ENCODE peak calls at places on chromosomes 4 and X, in seven cellular contexts. R is foreskin fibroblast, L is endodermal cell, J is OCI-LY7, W is heart right ventricle, N is HCT116, U is BJ. B is an unnamed sample.
A peak's percentile ranks its signal among the peaks of the same experiment; 100 is the strongest.

GRCh38 chr4:56677673-56678072 is 3.4 kb downstream of the HOPX start:
- DNase-seq in R (no peak), L (no peak), J (no peak), W (no peak), N (no peak), U (no peak), B (no peak)

GRCh38 chr4:165464813-165465381 is 86.1 kb downstream of the CPE start:
- DNase-seq in R (peak; percentile 70), L (no peak), J (peak; percentile 55), W (no peak), N (no peak), U (no peak), B (no peak)

GRCh38 chr4:2574863-2575262 is 38.4 kb downstream of the FAM193A start:
- DNase-seq in R (no peak), L (no peak), J (no peak), W (no peak), N (no peak), U (no peak), B (no peak)

GRCh38 chrX:15751160-15751819 is 13.2 kb downstream of the CA5B start:
- DNase-seq in R (peak; percentile 46), L (no peak), J (no peak), W (no peak), N (no peak), U (peak; percentile 84), B (no peak)

GRCh38 chrX:11341274-11342256 is 48.4 kb downstream of the AMELX start:
- DNase-seq in R (peak; percentile 90), L (no peak), J (peak; percentile 20), W (peak; percentile 17), N (no peak), U (peak; percentile 44), B (peak; percentile 56)

GRCh38 chrX:20488473-20488872 is 221.8 kb upstream of the RPS6KA3 start:
- DNase-seq in R (no peak), L (no peak), J (no peak), W (no peak), N (no peak), U (no peak), B (no peak)

GRCh38 chr4:175954685-175955084 is 111.0 kb upstream of the WDR17 start:
- DNase-seq in R (no peak), L (no peak), J (no peak), W (no peak), N (no peak), U (no peak), B (no peak)

GRCh38 chr4:73213917-73214663 is 44.5 kb downstream of the ANKRD17 start:
- DNase-seq in R (peak; percentile 12), L (no peak), J (no peak), W (no peak), N (no peak), U (no peak), B (no peak)

GRCh38 chr4:76703676-76704075 is 194.3 kb downstream of the SOWAHB start:
- DNase-seq in R (peak; percentile 61), L (no peak), J (no peak), W (no peak), N (peak; percentile 19), U (no peak), B (no peak)

GRCh38 chrX:100625985-100626491 is 10.6 kb downstream of the TSPAN6 start:
- DNase-seq in R (peak; percentile 46), L (no peak), J (peak; percentile 16), W (no peak), N (no peak), U (no peak), B (no peak)

GRCh38 chr4:57051100-57051499 is 59.1 kb downstream of the IGFBP7 start:
- DNase-seq in R (no peak), L (no peak), J (no peak), W (no peak), N (no peak), U (no peak), B (no peak)

GRCh38 chrX:41084044-41084359 is 1.2 kb upstream of the USP9X start:
- DNase-seq in R (no peak), L (no peak), J (no peak), W (no peak), N (no peak), U (no peak), B (no peak)

GRCh38 chrX:97320305-97320704 is 436.6 kb downstream of the RPA4 start:
- DNase-seq in R (no peak), L (no peak), J (no peak), W (no peak), N (no peak), U (no peak), B (no peak)

GRCh38 chr4:168633474-168633873 is 136.6 kb downstream of the PALLD start:
- DNase-seq in R (no peak), L (no peak), J (no peak), W (no peak), N (no peak), U (no peak), B (no peak)

GRCh38 chr4:168475745-168476144 is 4.5 kb downstream of the DDX60L start:
- DNase-seq in R (no peak), L (peak; percentile 74), J (no peak), W (no peak), N (no peak), U (no peak), B (no peak)

GRCh38 chr4:120290553-120290952 is 223.9 kb upstream of the MAD2L1 start:
- DNase-seq in R (no peak), L (no peak), J (no peak), W (no peak), N (no peak), U (no peak), B (no peak)

GRCh38 chr4:118968813-118969212 is 80.2 kb downstream of the SYNPO2 start:
- DNase-seq in R (no peak), L (no peak), J (no peak), W (no peak), N (no peak), U (no peak), B (no peak)

GRCh38 chr4:48368389-48368788 is 27.1 kb downstream of the SLAIN2 start:
- DNase-seq in R (no peak), L (no peak), J (no peak), W (no peak), N (no peak), U (no peak), B (no peak)

GRCh38 chrX:24506082-24506481 is 41.0 kb downstream of the PDK3 start:
- DNase-seq in R (peak; percentile 46), L (no peak), J (no peak), W (no peak), N (no peak), U (no peak), B (no peak)

GRCh38 chr4:93947318-93947717 is 118.8 kb downstream of the ATOH1 start:
- DNase-seq in R (no peak), L (no peak), J (no peak), W (no peak), N (no peak), U (no peak), B (no peak)
- H3K4me3 ChIP-seq in R (no peak overlapping the region), L (no peak overlapping the region), J (no peak overlapping the region), W (no peak overlapping the region), N (no peak overlapping the region), U (no peak overlapping the region), B (no peak overlapping the region)

GRCh38 chrX:83022020-83022419 is 486.1 kb upstream of the POU3F4 start:
- DNase-seq in R (no peak), L (peak; percentile 53), J (no peak), W (no peak), N (no peak), U (no peak), B (no peak)
- H3K4me3 ChIP-seq in R (no peak overlapping the region), L (no peak overlapping the region), J (no peak overlapping the region), W (no peak overlapping the region), N (no peak overlapping the region), U (no peak overlapping the region), B (no peak overlapping the region)

GRCh38 chr4:113293673-113294072 is 244.2 kb downstream of the ANK2 start:
- DNase-seq in R (peak; percentile 54), L (no peak), J (no peak), W (no peak), N (no peak), U (no peak), B (no peak)

GRCh38 chr4:113290666-113291065 is 241.2 kb downstream of the ANK2 start:
- DNase-seq in R (no peak), L (no peak), J (no peak), W (no peak), N (no peak), U (no peak), B (no peak)

GRCh38 chr4:113293043-113293560 is 243.6 kb downstream of the ANK2 start:
- DNase-seq in R (peak; percentile 79), L (no peak), J (no peak), W (no peak), N (no peak), U (no peak), B (no peak)

GRCh38 chr4:113294910-113295309 is 245.5 kb downstream of the ANK2 start:
- DNase-seq in R (peak; percentile 10), L (no peak), J (no peak), W (no peak), N (no peak), U (no peak), B (no peak)

DNA sequence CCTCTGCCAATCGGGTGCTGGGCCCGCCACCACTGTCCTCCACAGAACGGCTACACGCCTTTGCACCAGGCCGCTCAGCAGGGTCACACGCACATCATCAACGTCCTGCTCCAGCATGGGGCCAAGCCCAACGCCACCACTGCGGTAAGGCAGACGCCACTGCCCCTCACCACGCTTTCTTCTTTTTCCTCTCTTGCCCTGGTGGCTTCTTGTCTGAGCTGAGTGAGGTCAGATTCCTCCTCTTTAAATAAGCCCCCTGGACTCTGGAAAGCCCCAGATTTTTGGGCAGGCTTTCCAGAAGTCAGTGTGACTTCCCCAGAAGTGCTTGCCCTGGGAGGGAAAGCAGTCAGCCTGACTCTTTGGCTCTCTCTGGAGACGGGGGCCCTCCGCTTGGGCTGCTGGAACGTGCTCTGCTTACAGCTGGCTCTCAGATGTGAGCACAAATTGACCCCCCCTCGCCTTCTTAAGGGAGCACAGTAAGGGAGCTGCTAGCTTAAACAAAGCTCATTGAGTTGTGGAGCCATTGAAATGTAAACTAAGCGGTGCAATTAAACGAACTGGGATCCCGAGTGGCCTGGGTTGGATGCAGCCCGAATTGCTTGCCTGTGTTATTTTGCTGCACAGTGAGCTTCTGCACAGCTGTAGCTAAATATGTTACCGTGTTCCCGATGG is 243.1 kb downstream of the ANK2 start:
- DNase-seq in R (peak; percentile 85), L (peak; percentile 87), J (no peak), W (peak; percentile 40), N (no peak), U (no peak), B (no peak)
- H3K4me3 ChIP-seq in R (peak overlapping the region; percentile 58), L (no peak overlapping the region), J (no peak overlapping the region), W (peak overlapping the region; percentile 36), N (no peak overlapping the region), U (no peak overlapping the region), B (no peak overlapping the region)

GRCh38 chr4:38800956-38801450 is 3.6 kb downstream of the TLR1 start:
- DNase-seq in R (no peak), L (no peak), J (no peak), W (no peak), N (no peak), U (no peak), B (no peak)

GRCh38 chr4:38804654-38805295 is at the start of gene TLR1:
- DNase-seq in R (peak; percentile 65), L (no peak), J (peak; percentile 72), W (no peak), N (peak; percentile 18), U (no peak), B (no peak)

GRCh38 chr4:38802561-38803355 is 1.8 kb downstream of the TLR1 start:
- DNase-seq in R (no peak), L (no peak), J (peak; percentile 80), W (no peak), N (no peak), U (no peak), B (no peak)

GRCh38 chr4:38805530-38806145 is 1.0 kb upstream of the TLR1 start:
- DNase-seq in R (peak; percentile 5), L (no peak), J (peak; percentile 85), W (no peak), N (no peak), U (no peak), B (peak; percentile 38)

GRCh38 chr4:38803833-38804653 is 548 bp downstream of the TLR1 start:
- DNase-seq in R (peak; percentile 23), L (no peak), J (peak; percentile 8), W (no peak), N (no peak), U (no peak), B (no peak)
- H3K4me3 ChIP-seq in R (no peak overlapping the region), L (no peak overlapping the region), J (peak overlapping the region; percentile 62), W (peak overlapping the region; percentile 50), N (no peak overlapping the region), U (no peak overlapping the region), B (peak overlapping the region; percentile 16)